ENCODE peak calls at places on chromosomes 4 and X, in four cellular contexts. G, S, X and T are unnamed samples. For H3K4me1, the result is how much of the 10 kb centered on the place peaks cover.

GRCh38 chr4:57020467-57021101 is 41.9 kb downstream of the POLR2B start:
- DNase-seq in G (no peak), X (no peak), S (no peak), T (no peak)

GRCh38 chrX:2264179-2265030 is 236.4 kb downstream of the DHRSX start:
- DNase-seq in X (no peak), S (no peak), G (no peak), T (no peak)

GRCh38 chr4:155032521-155033229 is 175.8 kb upstream of the NPY2R start:
- DNase-seq in G (no peak), X (no peak), S (no peak), T (no peak)

GRCh38 chrX:46865281-46865680 is 28.4 kb downstream of the RP2 start:
- DNase-seq in S (no peak), G (no peak), X (no peak), T (no peak)

GRCh38 chrX:66022742-66023725 is 16.8 kb downstream of the VSIG4 start:
- DNase-seq in G (no peak), X (no peak), S (no peak), T (no peak)

GRCh38 chrX:5236096-5236495 is 992.6 kb downstream of the NLGN4X start:
- DNase-seq in S (no peak), G (no peak), X (no peak), T (no peak)

GRCh38 chr4:40576651-40577480 is 52.8 kb downstream of the RBM47 start:
- DNase-seq in G (peak), S (peak), X (peak), T (peak)

GRCh38 chr4:90127706-90128345 is 632 bp downstream of the CCSER1 start:
- DNase-seq in X (no peak), S (peak), G (peak), T (no peak)

GRCh38 chrX:19739683-19740082 is 147.7 kb downstream of the SH3KBP1 start:
- DNase-seq in G (peak), X (peak), S (peak), T (peak)

GRCh38 chr4:141416677-141417363 is 196.1 kb downstream of the ZNF330 start:
- DNase-seq in X (no peak), S (no peak), G (no peak), T (no peak)

GRCh38 chr4:60926624-60927023 is 273.5 kb upstream of the ADGRL3 start:
- DNase-seq in X (no peak), G (no peak), S (no peak), T (no peak)

GRCh38 chr4:3250956-3251690 is 2.2 kb downstream of the MSANTD1 start:
- DNase-seq in X (no peak), S (peak), G (peak), T (no peak)

GRCh38 chrX:41381685-41382084 is 47.7 kb downstream of the DDX3X start:
- DNase-seq in S (no peak), X (peak), G (peak), T (peak)

GRCh38 chr4:99404595-99405287 is 30.4 kb downstream of the ADH7 start:
- DNase-seq in G (no peak), X (no peak), S (no peak), T (no peak)

GRCh38 chrX:85619962-85620361 is 240.5 kb upstream of the POF1B start:
- DNase-seq in S (no peak), X (no peak), G (no peak), T (no peak)

GRCh38 chrX:69236641-69237040 is 71.4 kb upstream of the PJA1 start:
- DNase-seq in X (no peak), G (no peak), S (no peak), T (no peak)

GRCh38 chrX:50881028-50881427 is 29.5 kb upstream of the BMP15 start:
- DNase-seq in G (no peak), X (no peak), S (no peak), T (no peak)

GRCh38 chr4:109977854-109978501 is 65.3 kb downstream of the EGF start:
- DNase-seq in X (no peak), G (no peak), S (no peak), T (peak)

GRCh38 chrX:10064736-10065135 is 92.0 kb upstream of the CLCN4 start:
- DNase-seq in G (peak), S (peak), X (no peak), T (no peak)

GRCh38 chrX:15820106-15821073 is 30.1 kb downstream of the ZRSR2 start:
- DNase-seq in G (no peak), X (no peak), S (no peak), T (no peak)

GRCh38 chrX:102950908-102951866 is 14.1 kb downstream of the RAB40AL start:
- DNase-seq in X (peak), G (no peak), S (peak), T (peak)

GRCh38 chr4:120844528-120844921 is 78.0 kb downstream of the PRDM5 start:
- DNase-seq in X (no peak), G (no peak), S (no peak), T (no peak)

GRCh38 chrX:10582945-10583344 is 37.4 kb downstream of the MID1 start:
- DNase-seq in S (no peak), G (no peak), X (no peak), T (no peak)

GRCh38 chr4:186543206-186543605 is 12.2 kb downstream of the MTNR1A start:
- DNase-seq in X (no peak), S (no peak), G (no peak), T (no peak)

GRCh38 chr4:121428721-121429120 is 47.9 kb upstream of the QRFPR start:
- DNase-seq in X (no peak), G (no peak), S (no peak), T (no peak)

GRCh38 chr4:81622474-81623198 is 150.9 kb upstream of the RASGEF1B start:
- DNase-seq in G (no peak), X (no peak), S (no peak), T (no peak)

GRCh38 chr4:139153411-139154133 is 23.4 kb downstream of the ELF2 start:
- DNase-seq in G (no peak), X (no peak), S (no peak), T (no peak)

DNA sequence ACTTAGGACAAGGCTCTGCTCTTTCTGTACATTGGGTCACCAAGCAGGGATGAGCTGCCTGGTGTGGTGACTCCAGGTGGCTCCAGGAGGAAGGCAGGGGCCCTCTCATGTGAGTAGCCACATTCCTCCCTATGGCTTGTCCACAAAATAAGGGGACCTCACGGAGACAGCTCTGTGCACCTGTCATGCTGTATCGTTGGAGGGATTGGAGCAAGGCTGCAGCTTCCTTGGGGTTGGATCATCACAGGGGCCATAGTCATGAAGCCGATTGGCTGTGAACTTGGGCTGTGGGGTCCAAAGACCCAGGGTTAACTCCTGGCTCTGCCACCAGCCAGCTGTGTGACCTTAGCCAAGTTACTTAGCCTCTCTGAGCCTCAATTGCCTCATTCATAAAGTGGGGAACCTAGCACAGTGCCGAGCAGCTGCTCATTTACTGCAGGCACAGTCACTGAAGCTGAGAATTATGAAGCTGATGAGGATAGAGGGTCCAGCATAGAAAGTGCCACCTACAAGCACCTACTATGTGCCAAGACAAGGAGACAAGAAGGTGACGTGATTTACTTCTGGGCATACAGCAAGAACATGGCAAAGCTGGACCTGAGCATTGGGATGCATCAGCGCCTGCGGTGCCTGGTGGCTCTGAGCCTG is 11.8 kb upstream of the KIAA0232 start:
- DNase-seq in G (no peak), X (no peak), S (no peak), T (no peak)
- H3K4me1 ChIP-seq in G (under half), X (half or more), S (under half), T (under half)

DNA sequence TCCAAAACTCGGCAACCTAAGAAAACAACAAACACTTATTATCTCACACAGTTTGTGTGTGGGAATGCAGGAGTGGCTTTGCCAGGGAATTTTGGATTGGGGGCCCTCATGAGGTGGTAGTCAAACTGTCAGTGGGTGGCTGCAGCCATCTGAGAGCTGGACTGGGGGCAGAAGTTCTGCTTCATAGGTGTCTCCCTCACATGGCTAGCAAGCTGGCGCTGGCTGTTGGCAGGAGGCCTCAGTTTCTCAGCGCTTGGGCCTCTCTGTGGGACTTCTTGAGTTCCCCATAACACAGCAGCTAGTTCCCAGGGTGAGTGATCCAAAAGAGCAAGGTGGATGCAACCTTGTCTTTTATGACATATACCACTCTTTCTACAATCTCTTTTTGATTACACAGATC is 26.0 kb upstream of the RASL11B start:
- DNase-seq in G (no peak), X (no peak), S (no peak), T (no peak)
- H3K4me1 ChIP-seq in G (under half), X (under half), S (under half), T (under half)

DNA sequence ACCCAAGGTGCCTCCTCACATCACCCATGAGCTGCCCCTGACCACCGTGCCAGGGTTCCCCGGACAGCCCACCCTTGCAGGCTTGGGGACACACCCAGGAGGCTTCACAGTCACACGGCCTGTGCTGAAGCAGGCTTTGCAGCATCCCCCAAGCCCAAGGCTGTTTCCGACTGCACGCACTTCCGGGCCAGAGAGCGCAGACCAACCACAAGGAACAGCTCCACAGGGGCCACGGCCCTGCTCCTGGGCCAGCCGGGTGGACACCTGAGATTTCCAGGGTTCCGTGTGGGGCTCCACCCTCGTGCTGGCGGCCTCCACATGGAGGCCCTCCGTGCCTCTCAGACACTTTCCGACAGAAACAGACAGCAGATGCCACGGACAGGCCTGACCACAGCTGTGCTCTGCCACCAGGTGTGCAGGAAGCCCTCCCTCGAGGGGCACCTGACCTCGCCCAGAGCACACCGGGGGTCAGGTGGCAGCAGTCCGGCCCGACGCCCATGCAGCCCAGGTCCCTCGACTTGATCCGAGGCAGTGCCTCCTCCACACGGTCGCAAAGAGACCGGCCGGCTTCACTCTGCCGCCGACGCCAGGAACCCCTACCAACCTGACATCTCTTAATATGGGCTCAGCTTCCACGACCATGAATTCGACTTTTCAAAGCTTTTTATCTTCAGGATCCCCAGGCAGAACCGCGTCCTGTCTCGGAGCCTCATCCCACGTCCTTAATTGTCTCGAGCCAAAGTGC is 8.0 kb downstream of the CTBP1 start:
- DNase-seq in X (peak), G (peak), S (peak), T (no peak)
- H3K4me1 ChIP-seq in X (under half), G (under half), S (under half), T (under half)

DNA sequence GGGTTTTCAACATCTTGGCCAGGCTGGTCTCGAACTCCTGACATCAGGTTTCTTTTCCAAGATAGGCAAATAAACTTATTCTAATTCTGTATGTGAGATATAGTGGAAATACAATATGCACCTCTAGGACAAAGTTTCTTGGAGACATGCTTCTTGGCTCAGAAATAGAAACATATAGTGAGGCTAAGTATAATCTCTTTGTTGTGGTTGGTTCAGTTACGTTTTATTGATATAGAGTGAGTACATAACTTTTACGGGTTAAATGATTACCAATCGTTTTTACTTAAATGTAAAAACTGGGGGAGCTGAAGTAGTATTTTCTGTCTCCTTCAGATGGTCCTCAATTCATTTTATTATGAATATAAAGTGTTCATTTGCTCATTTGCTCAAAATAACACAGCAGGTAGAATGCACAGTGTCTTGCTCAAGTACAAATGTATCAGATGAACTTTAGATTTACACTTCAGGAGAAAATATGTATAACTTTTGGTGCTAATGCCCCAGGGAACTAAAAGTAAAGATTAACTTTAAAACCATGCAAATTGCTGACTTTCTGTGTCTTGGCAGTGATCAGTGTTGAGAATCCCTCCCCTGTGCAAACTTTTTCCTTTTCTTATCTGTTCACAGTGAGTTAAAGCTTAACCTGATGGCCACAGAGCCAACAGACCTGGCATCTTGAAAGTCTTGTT is 77.6 kb downstream of the AFF1 start:
- DNase-seq in G (no peak), X (no peak), S (no peak), T (no peak)
- H3K4me1 ChIP-seq in G (half or more), X (half or more), S (half or more), T (under half)

GRCh38 chr4:87060957-87061356 is 126.1 kb downstream of the AFF1 start:
- DNase-seq in S (peak), G (no peak), X (no peak), T (no peak)
- H3K4me1 ChIP-seq in S (half or more), G (under half), X (half or more), T (under half)

DNA sequence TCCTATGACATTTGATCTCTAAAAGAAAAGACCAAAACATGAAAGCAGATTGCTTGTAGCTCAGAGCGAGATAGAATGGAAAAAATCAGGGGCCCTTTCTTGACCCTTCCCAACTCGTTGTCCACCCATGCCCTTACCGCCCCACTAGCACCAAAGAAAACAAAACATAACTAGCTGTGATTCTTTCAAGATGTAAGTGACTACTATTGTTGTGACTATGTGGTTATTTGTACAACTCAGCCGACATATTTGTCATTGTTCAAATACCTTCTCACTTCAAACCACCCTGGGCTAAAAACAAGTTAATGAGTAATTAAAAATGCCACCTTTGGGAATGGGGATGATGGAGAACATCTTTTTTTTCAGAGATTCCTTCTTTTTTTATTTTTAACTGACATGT is 171.2 kb upstream of the GPC4 start:
- DNase-seq in X (no peak), G (no peak), S (no peak), T (no peak)
- H3K4me1 ChIP-seq in X (under half), G (under half), S (under half), T (under half)

GRCh38 chrX:119189586-119189985 is 46.5 kb upstream of the PGRMC1 start:
- DNase-seq in S (no peak), X (no peak), G (no peak), T (peak)
- H3K4me1 ChIP-seq in S (under half), X (under half), G (under half), T (under half)